ENCODE peak calls at places on chromosomes 2 and 18, in four cellular contexts. B is stimulated activated CD8-positive, alpha-beta memory T cell treated with anti-CD3 and anti-CD28 coated beads, Interleukin-12 subunit alpha, Interleukin-12 subunit beta, amount 100 ng/mL, for 1 hour; F is cardiac muscle cell; K is activated naive CD4-positive, alpha-beta T cell treated with anti-CD3 and anti-CD28 coated beads, Interleukin-2, amount 50 U/mL, for 16 hours. A is an unnamed sample.

GRCh38 chr2:43265006-43265770 is 38.8 kb upstream of the ZFP36L2 start:
- DNase-seq in F (peak), B (no peak), K (no peak), A (peak)

GRCh38 chr2:30332791-30333453 is 101.6 kb downstream of the LBH start:
- DNase-seq in B (no peak), K (peak), F (no peak), A (no peak)

GRCh38 chr2:88123164-88123974 is 4.5 kb downstream of the FABP1 start:
- DNase-seq in B (no peak), K (no peak), F (no peak), A (no peak)

GRCh38 chr2:173962583-173963110 is 2.5 kb downstream of the SP3 start:
- DNase-seq in K (no peak), B (no peak), F (no peak), A (no peak)

GRCh38 chr2:163729874-163730273 is 5.9 kb downstream of the FIGN start:
- DNase-seq in K (no peak), B (no peak), F (no peak), A (no peak)

GRCh38 chr2:86482034-86482433 is 40.9 kb downstream of the KDM3A start:
- DNase-seq in K (no peak), B (no peak), F (no peak), A (no peak)

GRCh38 chr2:226664140-226664539 is 135.5 kb downstream of the IRS1 start:
- DNase-seq in F (no peak), K (no peak), B (no peak), A (no peak)

GRCh38 chr2:228681426-228681825 is 499.9 kb upstream of the SPHKAP start:
- DNase-seq in B (no peak), K (no peak), F (peak), A (peak)

GRCh38 chr18:54776282-54776977 is 51.8 kb upstream of the RAB27B start:
- DNase-seq in F (peak), B (no peak), K (no peak), A (peak)

GRCh38 chr2:120674246-120675170 is 61.2 kb upstream of the GLI2 start:
- DNase-seq in K (no peak), F (no peak), B (no peak), A (no peak)

GRCh38 chr18:11974741-11975325 is 6.5 kb upstream of the IMPA2 start:
- DNase-seq in F (peak), K (no peak), B (no peak), A (no peak)

GRCh38 chr2:86332654-86333053 is 4.8 kb downstream of the REEP1 start:
- DNase-seq in F (no peak), B (no peak), K (no peak), A (no peak)

GRCh38 chr2:156309922-156310321 is 22.6 kb downstream of the NR4A2 start:
- DNase-seq in K (no peak), B (no peak), F (no peak), A (no peak)

GRCh38 chr2:96524482-96525210 is 11.9 kb upstream of the ARID5A start:
- DNase-seq in F (no peak), B (no peak), K (no peak), A (no peak)

GRCh38 chr18:79625924-79626561 is 53.6 kb upstream of the CTDP1 start:
- DNase-seq in K (no peak), B (no peak), F (no peak), A (no peak)

GRCh38 chr2:151388011-151388410 is 21.7 kb upstream of the RIF1 start:
- DNase-seq in K (no peak), F (no peak), B (no peak), A (no peak)

GRCh38 chr2:151775057-151775740 is 40.9 kb upstream of the NEB start:
- DNase-seq in K (no peak), F (peak), B (no peak), A (no peak)

GRCh38 chr18:38413202-38413601 is 847.6 kb upstream of the CELF4 start:
- DNase-seq in K (no peak), F (no peak), B (no peak), A (no peak)

GRCh38 chr2:160405077-160405865 is 88.3 kb downstream of the RBMS1 start:
- DNase-seq in F (no peak), K (no peak), B (no peak), A (no peak)

GRCh38 chr2:25590921-25591505 is 82.4 kb downstream of the DTNB start:
- DNase-seq in B (no peak), F (no peak), K (no peak), A (no peak)

GRCh38 chr2:218046234-218046633 is 22.8 kb upstream of the RUFY4 start:
- DNase-seq in K (no peak), B (no peak), F (no peak), A (no peak)

GRCh38 chr2:230602562-230603230 is 109.9 kb upstream of the CAB39 start:
- DNase-seq in F (no peak), K (peak), B (peak), A (no peak)

GRCh38 chr2:11583203-11583752 is 49.4 kb downstream of the GREB1 start:
- DNase-seq in K (no peak), F (peak), B (no peak), A (no peak)

GRCh38 chr2:112187046-112187715 is 49.0 kb downstream of the FBLN7 start:
- DNase-seq in F (no peak), K (peak), B (no peak), A (no peak)

GRCh38 chr2:151757861-151758260 is 23.6 kb upstream of the NEB start:
- DNase-seq in K (no peak), B (no peak), F (peak), A (no peak)

GRCh38 chr2:231670892-231671616 is 37.3 kb upstream of the PTMA start:
- DNase-seq in K (no peak), B (no peak), F (no peak), A (no peak)

GRCh38 chr2:68776124-68776523 is 41.5 kb downstream of the ARHGAP25 start:
- DNase-seq in F (no peak), K (no peak), B (no peak), A (no peak)

GRCh38 chr2:172429351-172429968 is 2.1 kb downstream of the ITGA6 start:
- DNase-seq in K (no peak), B (no peak), F (peak), A (no peak)

GRCh38 chr2:204483497-204484164 is 61.6 kb upstream of the PARD3B start:
- DNase-seq in B (no peak), F (no peak), K (no peak), A (no peak)

GRCh38 chr18:56176750-56177149 is 461.6 kb downstream of the TXNL1 start:
- DNase-seq in F (no peak), K (no peak), B (no peak), A (no peak)

A was measured in stromal cell of bone marrow.